ENCODE peak calls at places on chromosomes 7 and 10, in eight cellular contexts. A is endothelial cell of umbilical vein, N is cardiac muscle cell, Y is fibroblast of lung, H is breast epithelium, X is Calu3, W is brain microvascular endothelial cell, M is ovary. D is an unnamed sample.

GRCh38 chr10:83625831-83626360 is 513.4 kb upstream of the GHITM start:
- DNase-seq in M (no peak), W (no peak), Y (no peak), X (no peak), N (no peak), H (no peak), A (no peak), D (no peak)

GRCh38 chr10:50929670-50930069 is 44.2 kb upstream of the A1CF start:
- DNase-seq in W (peak), A (peak), H (no peak), M (no peak), N (no peak), Y (no peak), X (no peak), D (no peak)

GRCh38 chr10:117743517-117743916 is 201.0 kb downstream of the EMX2 start:
- DNase-seq in W (no peak), N (no peak), X (no peak), M (no peak), H (no peak), Y (no peak), A (no peak), D (no peak)

GRCh38 chr10:125263551-125263950 is 103.2 kb upstream of the CTBP2 start:
- DNase-seq in A (no peak), Y (peak), H (no peak), W (no peak), N (no peak), M (no peak), X (peak), D (no peak)

GRCh38 chr10:70967591-70968588 is 79.5 kb upstream of the PCBD1 start:
- DNase-seq in X (no peak), Y (peak), A (no peak), H (no peak), N (no peak), M (no peak), W (peak), D (no peak)

GRCh38 chr7:150513758-150514157 is 914 bp upstream of the GIMAP7 start:
- DNase-seq in A (no peak), W (no peak), N (no peak), H (no peak), Y (no peak), X (no peak), M (no peak), D (no peak)

GRCh38 chr7:5508698-5509097 is 85.1 kb upstream of the TNRC18 start:
- DNase-seq in A (no peak), Y (no peak), N (no peak), M (no peak), X (no peak), W (no peak), H (no peak), D (no peak)

GRCh38 chr10:8137272-8137680 is 82.8 kb downstream of the GATA3 start:
- DNase-seq in H (no peak), N (no peak), W (no peak), X (no peak), M (no peak), Y (no peak), A (no peak), D (no peak)

GRCh38 chr10:7085913-7086589 is 324.8 kb downstream of the SFMBT2 start:
- DNase-seq in A (no peak), N (peak), H (no peak), M (no peak), X (no peak), W (peak), Y (peak), D (peak)

GRCh38 chr7:51367614-51367968 is 51.0 kb upstream of the COBL start:
- DNase-seq in N (no peak), X (no peak), Y (no peak), M (no peak), A (no peak), W (no peak), H (no peak), D (no peak)

GRCh38 chr10:63675171-63675570 is 154.0 kb downstream of the REEP3 start:
- DNase-seq in W (no peak), Y (peak), N (no peak), A (no peak), H (no peak), M (no peak), X (no peak), D (no peak)

GRCh38 chr10:27747096-27747451 is 1.5 kb upstream of the MKX start:
- DNase-seq in M (no peak), W (no peak), N (peak), Y (no peak), H (no peak), A (no peak), X (no peak), D (no peak)

GRCh38 chr10:124097883-124098282 is 4.5 kb upstream of the CHST15 start:
- DNase-seq in A (no peak), Y (no peak), X (no peak), H (no peak), N (no peak), W (no peak), M (no peak), D (no peak)

GRCh38 chr7:106484562-106484961 is 176.4 kb downstream of the CCDC71L start:
- DNase-seq in X (peak), A (no peak), Y (peak), M (no peak), H (no peak), N (no peak), W (no peak), D (peak)

GRCh38 chr7:148291799-148292198 is 298.8 kb upstream of the C7orf33 start:
- DNase-seq in Y (no peak), W (no peak), A (no peak), M (no peak), N (no peak), H (no peak), X (no peak), D (no peak)

GRCh38 chr10:99203310-99203709 is 32.3 kb downstream of the HPSE2 start:
- DNase-seq in M (no peak), H (no peak), W (no peak), N (no peak), X (no peak), A (no peak), Y (no peak), D (no peak)

GRCh38 chr7:105853931-105854419 is 22.4 kb downstream of the ATXN7L1 start:
- DNase-seq in W (no peak), H (no peak), M (no peak), Y (no peak), A (peak), N (no peak), X (no peak), D (peak)

GRCh38 chr7:7761340-7761973 is 43.0 kb upstream of the RPA3 start:
- DNase-seq in N (no peak), Y (peak), A (peak), M (no peak), W (no peak), X (no peak), H (no peak), D (peak)

GRCh38 chr7:73892003-73892975 is 31.3 kb downstream of the TMEM270 start:
- DNase-seq in W (peak), N (no peak), A (peak), X (peak), H (no peak), M (peak), Y (peak), D (peak)

GRCh38 chr10:70348228-70348850 is 34.1 kb downstream of the LRRC20 start:
- DNase-seq in M (peak), Y (no peak), H (no peak), N (peak), A (peak), W (peak), X (peak), D (peak)

GRCh38 chr10:7119325-7120015 is 291.4 kb downstream of the SFMBT2 start:
- DNase-seq in A (no peak), M (no peak), Y (peak), X (no peak), H (no peak), N (no peak), W (no peak), D (peak)

GRCh38 chr10:75582102-75582501 is 150.7 kb downstream of the LRMDA start:
- DNase-seq in M (no peak), H (no peak), A (no peak), W (no peak), Y (no peak), X (no peak), N (no peak), D (no peak)

GRCh38 chr7:103010220-103010607 is 64.4 kb downstream of the FBXL13 start:
- DNase-seq in H (no peak), M (no peak), W (no peak), N (no peak), X (no peak), A (no peak), Y (no peak), D (no peak)

GRCh38 chr7:79711660-79712059 is 258.2 kb upstream of the MAGI2 start:
- DNase-seq in X (no peak), A (no peak), N (no peak), H (no peak), W (no peak), M (no peak), Y (no peak), D (no peak)

GRCh38 chr10:98242823-98243222 is 25.2 kb downstream of the LOXL4 start:
- DNase-seq in A (peak), W (no peak), X (no peak), M (no peak), H (no peak), Y (peak), N (peak), D (peak)

GRCh38 chr7:73827568-73828106 is 3.2 kb upstream of the CLDN4 start:
- DNase-seq in H (peak), N (peak), X (peak), W (no peak), Y (no peak), A (peak), M (no peak), D (no peak)

GRCh38 chr7:27148776-27149641 is 1.4 kb upstream of the HOXA6 start:
- DNase-seq in X (no peak), M (peak), N (no peak), Y (no peak), H (peak), A (peak), W (no peak), D (no peak)

GRCh38 chr7:37942934-37943610 is 22.6 kb downstream of the EPDR1 start:
- DNase-seq in A (no peak), X (peak), M (peak), H (no peak), N (peak), W (peak), Y (peak), D (peak)

GRCh38 chr10:75525646-75526045 is 94.2 kb downstream of the LRMDA start:
- DNase-seq in H (no peak), Y (peak), A (no peak), M (no peak), N (no peak), X (no peak), W (no peak), D (peak)

GRCh38 chr10:116720241-116721047 is 21.9 kb downstream of the HSPA12A start:
- DNase-seq in A (no peak), H (no peak), M (no peak), Y (peak), X (no peak), W (no peak), N (no peak), D (no peak)
- TF ChIP-seq CTCF in A (no peak), H (no peak), M (no peak), Y (no peak), X (no peak), W (no peak), N (no peak), D (no peak)

GRCh38 chr7:125033506-125033905 is 103.9 kb upstream of the POT1 start:
- DNase-seq in M (no peak), Y (no peak), X (no peak), W (no peak), A (no peak), N (no peak), H (no peak), D (no peak)
- TF ChIP-seq CTCF in M (no peak), Y (no peak), X (no peak), W (no peak), A (no peak), N (no peak), H (no peak), D (no peak)

DNA sequence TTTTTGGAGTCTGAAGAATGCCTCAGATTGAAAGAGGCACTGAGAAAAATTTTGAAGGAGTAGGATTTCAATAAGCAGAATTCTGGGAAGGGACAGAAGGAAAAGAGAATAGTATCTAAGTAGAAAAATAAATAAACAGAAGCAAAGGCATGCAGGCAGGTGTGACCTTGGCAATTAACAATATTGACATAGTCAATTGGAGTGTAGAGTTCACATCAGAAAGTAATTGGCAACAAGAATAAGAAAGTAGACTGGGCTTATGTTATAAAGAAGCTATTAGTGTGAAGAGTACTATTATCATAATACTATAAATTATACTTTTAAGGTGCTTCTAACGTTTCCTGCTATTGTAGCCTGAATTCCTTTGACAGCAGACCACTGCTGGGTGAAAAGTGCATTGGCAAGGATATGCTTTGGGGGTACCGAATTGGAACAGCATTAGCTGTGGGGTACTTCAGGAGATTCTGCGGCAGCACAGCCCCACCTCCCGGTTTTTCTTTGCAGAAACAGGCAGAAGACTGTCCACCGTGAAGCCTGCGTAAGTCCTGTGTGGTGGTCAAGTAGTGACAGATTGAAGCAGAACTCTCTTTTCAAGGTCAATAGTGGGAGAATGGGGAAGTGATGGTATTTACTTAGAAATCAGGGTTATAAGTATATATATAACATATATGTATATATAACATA is 357.0 kb downstream of the THSD7A start:
- DNase-seq in M (no peak), X (no peak), H (no peak), Y (no peak), A (peak), W (no peak), N (no peak), D (no peak)
- TF ChIP-seq CTCF in M (no peak), X (no peak), H (no peak), Y (no peak), A (no peak), W (peak), N (no peak), D (no peak)

DNA sequence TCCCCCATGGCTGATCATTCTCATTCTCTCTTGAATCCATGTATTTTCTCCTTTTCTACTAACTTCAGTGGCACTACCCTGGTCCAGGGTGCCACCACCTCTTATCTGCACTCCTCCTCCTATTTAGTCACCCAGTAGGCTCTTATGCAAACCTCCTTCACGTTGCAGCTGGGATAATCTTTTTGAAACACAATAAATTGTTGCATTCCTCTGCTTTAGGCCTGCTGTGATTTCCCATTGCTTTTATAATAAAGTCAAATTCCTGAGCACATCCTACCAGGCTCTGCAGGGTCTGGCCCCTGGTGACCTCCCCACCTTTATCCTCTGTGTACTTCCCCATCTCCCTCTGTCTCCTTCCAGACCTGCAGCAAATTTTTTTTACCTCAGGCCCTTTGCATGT is 112.7 kb upstream of the KIAA1217 start:
- DNase-seq in A (no peak), M (no peak), N (no peak), H (no peak), Y (no peak), X (no peak), W (no peak), D (no peak)
- TF ChIP-seq CTCF in A (no peak), M (no peak), N (no peak), H (no peak), Y (no peak), X (no peak), W (no peak), D (no peak)

GRCh38 chr10:72260588-72261322 is 13.0 kb upstream of the DDIT4 start:
- DNase-seq in A (peak), X (peak), Y (peak), H (peak), W (peak), M (peak), N (peak), D (peak)
- TF ChIP-seq CTCF in A (no peak), X (no peak), Y (no peak), H (no peak), W (peak), M (no peak), N (peak), D (no peak)

DNA sequence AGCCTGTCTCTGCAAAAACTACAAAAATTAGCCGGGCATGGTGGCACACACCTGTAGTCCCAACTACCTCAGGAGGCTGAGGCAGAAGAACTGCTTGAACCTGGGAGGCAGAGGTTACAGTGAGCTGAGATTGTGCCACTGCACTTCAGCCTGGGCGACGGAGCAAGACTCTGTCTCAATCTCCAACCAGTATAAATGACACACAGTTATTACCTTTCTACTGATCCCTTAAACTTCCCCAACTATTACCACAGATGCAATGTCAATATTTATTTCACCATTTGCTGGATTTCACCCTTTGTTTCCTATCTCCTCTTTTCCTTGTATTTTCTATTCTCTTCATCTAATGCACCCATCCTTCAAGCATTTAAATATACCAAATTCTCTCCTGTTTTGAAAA is 431.8 kb downstream of the GRM8 start:
- DNase-seq in N (no peak), H (no peak), Y (no peak), A (no peak), M (no peak), X (no peak), W (no peak), D (no peak)
- TF ChIP-seq CTCF in N (no peak), H (no peak), Y (no peak), A (no peak), M (no peak), X (no peak), W (no peak), D (no peak)

DNA sequence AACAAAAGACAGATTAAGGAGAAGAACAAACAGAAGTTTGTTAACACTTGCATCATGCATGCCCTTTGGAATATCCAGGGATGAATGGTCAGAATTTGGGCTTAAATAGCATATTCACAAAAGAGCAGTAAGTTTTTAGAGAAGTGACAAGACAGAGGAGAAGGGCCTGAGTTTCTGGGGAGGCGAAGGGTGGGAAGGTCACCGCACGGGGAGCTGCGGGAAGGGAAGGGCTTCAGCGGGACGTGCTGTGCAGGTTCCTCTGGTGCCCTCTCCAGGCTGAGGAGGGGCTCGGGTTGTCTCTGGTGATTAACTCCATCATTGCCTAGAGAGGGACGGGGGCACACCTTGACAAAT is 10.4 kb upstream of the ZNF22 start:
- DNase-seq in M (peak), W (no peak), H (no peak), X (peak), Y (no peak), N (peak), A (no peak), D (no peak)
- TF ChIP-seq CTCF in M (no peak), W (peak), H (no peak), X (peak), Y (no peak), N (peak), A (peak), D (no peak)

GRCh38 chr7:108808556-108808955 is 238.9 kb downstream of the DNAJB9 start:
- DNase-seq in X (no peak), H (no peak), W (no peak), A (no peak), N (no peak), M (no peak), Y (no peak), D (no peak)

GRCh38 chr7:108809356-108809755 is 239.7 kb downstream of the DNAJB9 start:
- DNase-seq in M (no peak), Y (no peak), W (no peak), N (no peak), A (no peak), X (no peak), H (no peak), D (no peak)

GRCh38 chr7:108802639-108803038 is 233.0 kb downstream of the DNAJB9 start:
- DNase-seq in X (no peak), W (no peak), N (no peak), A (no peak), Y (no peak), H (no peak), M (no peak), D (no peak)

GRCh38 chr7:108805808-108806397 is 236.2 kb downstream of the DNAJB9 start:
- DNase-seq in H (no peak), A (peak), N (no peak), X (peak), M (no peak), W (peak), Y (peak), D (peak)
- TF ChIP-seq CTCF in H (no peak), A (peak), N (peak), X (no peak), M (no peak), W (peak), Y (no peak), D (peak)

DNA sequence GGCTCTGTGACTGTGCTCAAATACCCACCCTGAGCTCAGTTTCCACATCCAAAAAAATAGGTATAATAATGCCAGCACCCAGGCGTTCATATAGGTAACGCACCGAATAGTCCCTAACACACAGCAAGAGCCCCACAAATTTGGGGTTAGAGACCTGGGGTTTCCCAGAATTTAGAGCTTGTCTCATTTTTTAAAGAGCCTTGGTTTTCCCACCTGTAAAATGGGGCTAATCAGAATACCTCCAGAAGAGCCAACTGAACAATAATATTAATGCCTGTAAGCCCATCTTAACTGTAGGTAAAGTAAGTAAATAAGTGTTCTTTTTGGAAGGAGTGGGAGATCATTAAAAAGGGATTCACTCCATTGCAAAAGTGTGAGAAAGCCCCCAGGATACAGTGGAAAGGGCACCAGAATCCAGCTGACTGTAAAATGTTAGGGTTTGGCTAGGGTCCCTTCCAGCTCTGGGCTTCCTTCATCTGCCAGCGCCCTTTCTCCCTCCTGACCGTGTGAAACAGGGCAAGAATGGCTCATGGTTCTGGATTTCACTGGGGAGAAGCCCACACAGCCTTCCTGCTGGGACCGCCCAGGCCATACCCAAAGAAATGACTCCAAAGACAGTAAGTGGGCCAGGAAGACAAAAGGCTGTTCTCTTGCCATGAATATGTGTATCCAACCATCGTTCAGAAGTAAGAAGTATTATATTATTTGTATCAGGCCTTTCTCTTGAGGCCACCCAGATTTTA is 2.1 kb downstream of the MTURN start:
- DNase-seq in A (no peak), Y (no peak), X (no peak), H (no peak), M (no peak), N (no peak), W (no peak), D (no peak)
- TF ChIP-seq CTCF in A (no peak), Y (no peak), X (no peak), H (no peak), M (no peak), N (no peak), W (no peak), D (no peak)

GRCh38 chr10:108783897-108784296 is 1139.4 kb downstream of the XPNPEP1 start:
- DNase-seq in X (peak), W (peak), A (no peak), Y (peak), N (no peak), H (no peak), M (no peak), D (peak)
- TF ChIP-seq CTCF in X (no peak), W (peak), A (no peak), Y (no peak), N (peak), H (no peak), M (no peak), D (peak)

D was measured in cardiac fibroblast.